ENCODE peak calls at places on chromosomes 13 and 19, in six cellular contexts. J is heart left ventricle; P is T-helper 17 cell; Y is psoas muscle; F is endodermal cell; R is CD8-positive, alpha-beta T cell. O is an unnamed sample.

GRCh38 chr13:21436582-21436981 is 22.5 kb downstream of the ZDHHC20 start:
- DNase-seq in P (no peak), R (no peak), Y (no peak), J (no peak), F (no peak), O (no peak)

GRCh38 chr13:73450583-73450982 is 391.8 kb downstream of the KLF5 start:
- DNase-seq in J (no peak), Y (no peak), R (no peak), F (no peak), P (no peak), O (no peak)

GRCh38 chr19:57850553-57851017 is 926 bp downstream of the ZNF587 start:
- DNase-seq in Y (no peak), R (peak; percentile 12), F (peak; percentile 72), J (no peak), P (no peak), O (peak; percentile 82)

GRCh38 chr13:111027481-111028439 is 87.3 kb upstream of the ARHGEF7 start:
- DNase-seq in R (no peak), P (no peak), F (no peak), Y (no peak), J (no peak), O (no peak)

GRCh38 chr19:33724021-33724722 is 72.5 kb upstream of the KCTD15 start:
- DNase-seq in P (no peak), Y (no peak), J (no peak), R (no peak), F (no peak), O (no peak)

GRCh38 chr19:3523361-3524074 is 15.5 kb upstream of the TEKTIP1 start:
- DNase-seq in F (no peak), R (no peak), Y (no peak), J (no peak), P (no peak), O (no peak)

GRCh38 chr19:15010497-15011255 is 31.0 kb upstream of the SLC1A6 start:
- DNase-seq in J (no peak), F (peak; percentile 83), P (no peak), R (no peak), Y (no peak), O (no peak)

GRCh38 chr19:51131780-51132680 is 7.3 kb downstream of the SIGLEC9 start:
- DNase-seq in J (peak; percentile 73), Y (no peak), R (peak; percentile 49), P (no peak), F (no peak), O (peak; percentile 56)

GRCh38 chr19:38528931-38529330 is 88.8 kb downstream of the MAP4K1 start:
- DNase-seq in J (no peak), F (no peak), P (no peak), R (no peak), Y (no peak), O (no peak)

GRCh38 chr19:32928806-32929205 is 43.0 kb downstream of the CEP89 start:
- DNase-seq in F (no peak), J (no peak), P (no peak), R (no peak), Y (no peak), O (no peak)

GRCh38 chr13:37657134-37657533 is 58.6 kb upstream of the POSTN start:
- DNase-seq in J (no peak), F (no peak), P (no peak), Y (no peak), R (no peak), O (no peak)

GRCh38 chr13:98092888-98093287 is 50.0 kb upstream of the FARP1 start:
- DNase-seq in F (no peak), J (no peak), R (no peak), Y (no peak), P (no peak), O (no peak)

GRCh38 chr13:49869514-49869913 is 66.6 kb downstream of the SPRYD7 start:
- DNase-seq in P (no peak), Y (no peak), J (no peak), R (no peak), F (peak; percentile 83), O (no peak)

GRCh38 chr13:62357887-62358645 is 942.4 kb upstream of the PCDH20 start:
- DNase-seq in J (no peak), P (no peak), R (no peak), Y (no peak), F (peak; percentile 88), O (no peak)

GRCh38 chr13:70623260-70623659 is 515.0 kb upstream of the KLHL1 start:
- DNase-seq in J (no peak), F (no peak), P (no peak), R (no peak), Y (no peak), O (no peak)

GRCh38 chr19:21109116-21109515 is 27.1 kb downstream of the ZNF714 start:
- DNase-seq in P (no peak), J (no peak), Y (no peak), F (no peak), R (no peak), O (no peak)

GRCh38 chr13:46354143-46355087 is 32.6 kb downstream of the RUBCNL start:
- DNase-seq in R (no peak), J (no peak), P (no peak), Y (no peak), F (no peak), O (no peak)

GRCh38 chr13:23458972-23459371 is 25.5 kb upstream of the SACS start:
- DNase-seq in R (no peak), P (no peak), F (no peak), J (no peak), Y (no peak), O (no peak)

GRCh38 chr13:79989251-79989661 is 351.7 kb downstream of the SPRY2 start:
- DNase-seq in J (no peak), R (no peak), P (no peak), F (no peak), Y (no peak), O (peak; percentile 20)

GRCh38 chr19:4474504-4475136 is 2.5 kb downstream of the HDGFL2 start:
- DNase-seq in R (no peak), J (no peak), Y (no peak), P (no peak), F (peak; percentile 94), O (no peak)

GRCh38 chr19:14419038-14419813 is at the start of gene DDX39A:
- DNase-seq in J (peak; percentile 99), Y (peak; percentile 98), P (peak; percentile 89), F (peak; percentile 99), R (peak; percentile 97), O (peak; percentile 98)

GRCh38 chr19:33055718-33056117 is 9.0 kb downstream of the RHPN2 start:
- DNase-seq in P (no peak), F (peak; percentile 47), Y (no peak), R (no peak), J (no peak), O (peak; percentile 29)

GRCh38 chr13:55815458-55816033 is 1325.2 kb upstream of the PRR20A start:
- DNase-seq in P (no peak), Y (no peak), J (no peak), R (no peak), F (no peak), O (no peak)

GRCh38 chr13:80454245-80454644 is 113.3 kb upstream of the SPRY2 start:
- DNase-seq in F (no peak), J (no peak), P (no peak), R (no peak), Y (no peak), O (no peak)

GRCh38 chr19:38173324-38174041 is 50.5 kb downstream of the DPF1 start:
- DNase-seq in J (peak; percentile 94), Y (peak; percentile 90), F (no peak), P (no peak), R (no peak), O (no peak)

GRCh38 chr19:5967994-5968430 is 9.9 kb downstream of the RANBP3 start:
- DNase-seq in P (peak; percentile 54), Y (peak; percentile 46), J (no peak), R (peak; percentile 68), F (peak; percentile 87), O (no peak)

GRCh38 chr13:28566891-28567290 is 72.0 kb upstream of the FLT1 start:
- DNase-seq in F (no peak), P (no peak), Y (no peak), R (no peak), J (no peak), O (no peak)

GRCh38 chr13:58921129-58921528 is 1242.6 kb downstream of the DIAPH3 start:
- DNase-seq in J (no peak), F (no peak), R (no peak), Y (no peak), P (no peak), O (no peak)

GRCh38 chr13:113750554-113751399 is 8.2 kb upstream of the TMEM255B start:
- DNase-seq in J (no peak), F (no peak), R (no peak), P (no peak), Y (no peak), O (peak; percentile 13)

GRCh38 chr19:52273301-52273700 is 3.9 kb downstream of the ZNF766 start:
- DNase-seq in Y (no peak), J (no peak), F (no peak), P (no peak), R (no peak), O (no peak)
- H3K9me3 ChIP-seq in Y (no peaks in the 10 kb centered on the region), J (no peaks in the 10 kb centered on the region), F (peaks cover 25% of the 10 kb centered on the region), P (peaks cover 3% of the 10 kb centered on the region), R (peaks cover 7% of the 10 kb centered on the region), O (peaks cover 31% of the 10 kb centered on the region)

DNA sequence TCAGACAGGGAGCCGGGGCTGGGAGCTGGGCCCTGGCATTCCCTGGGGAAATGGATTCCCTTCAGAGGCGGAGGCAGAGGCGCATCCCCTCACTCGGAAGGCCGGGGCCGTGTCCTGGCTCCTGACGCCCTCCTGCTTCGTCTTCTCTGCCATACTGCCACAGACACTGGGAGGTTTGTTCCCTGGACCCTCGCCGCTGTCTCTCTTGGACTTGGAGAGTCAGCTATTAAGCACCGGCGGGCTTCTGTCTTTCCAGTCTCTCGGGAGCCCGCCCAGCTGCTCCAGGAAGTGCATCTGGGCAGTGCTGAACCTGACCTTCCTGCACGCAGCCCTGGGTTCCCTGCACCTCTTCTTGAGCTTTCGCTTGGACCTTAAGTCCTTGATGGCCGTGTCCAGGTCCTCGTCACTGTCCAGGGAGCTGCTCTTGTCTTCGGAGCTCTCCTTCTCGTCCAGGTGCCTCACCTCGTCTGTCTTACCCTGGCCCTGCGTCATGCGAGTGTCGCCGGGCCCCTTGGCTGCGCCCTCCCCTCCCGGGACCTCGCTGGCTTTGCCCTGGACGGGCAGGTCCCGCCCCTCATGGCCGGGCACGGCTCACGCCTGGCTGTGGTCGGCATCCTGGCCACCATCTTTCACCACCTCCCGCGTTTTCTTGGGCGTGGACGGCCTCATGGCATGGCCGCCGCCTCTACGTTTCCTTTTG is 14.6 kb downstream of the RB1 start:
- DNase-seq in R (no peak), P (no peak), F (no peak), J (peak; percentile 52), Y (no peak), O (peak; percentile 24)
- H3K9me3 ChIP-seq in R (no peaks in the 10 kb centered on the region), P (no peaks in the 10 kb centered on the region), F (peaks cover 8% of the 10 kb centered on the region), J (peaks cover 33% of the 10 kb centered on the region), Y (peaks cover 21% of the 10 kb centered on the region), O (no peaks in the 10 kb centered on the region)

DNA sequence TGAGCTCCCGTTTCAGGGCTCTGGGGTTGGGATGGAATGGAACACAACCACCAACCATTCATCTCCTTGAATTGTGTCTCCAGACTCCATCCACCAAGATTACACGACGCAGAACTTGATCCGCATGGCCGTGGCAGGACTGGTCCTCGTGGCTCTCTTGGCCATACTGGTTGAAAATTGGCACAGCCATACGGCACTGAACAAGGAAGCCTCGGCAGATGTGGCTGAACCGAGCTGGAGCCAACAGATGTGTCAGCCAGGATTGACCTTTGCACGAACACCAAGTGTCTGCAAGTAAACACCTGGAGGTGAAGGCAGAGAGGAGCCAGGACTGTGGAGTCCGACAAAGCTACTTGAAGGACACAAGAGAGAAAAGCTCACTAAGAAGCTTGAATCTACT is 15.5 kb downstream of the FCAR start:
- DNase-seq in R (no peak), P (no peak), Y (no peak), J (no peak), F (no peak), O (no peak)
- H3K9me3 ChIP-seq in R (no peaks in the 10 kb centered on the region), P (no peaks in the 10 kb centered on the region), Y (no peaks in the 10 kb centered on the region), J (no peaks in the 10 kb centered on the region), F (no peaks in the 10 kb centered on the region), O (no peaks in the 10 kb centered on the region)

GRCh38 chr19:23520441-23520840 is 125.2 kb upstream of the ZNF91 start:
- DNase-seq in J (no peak), Y (no peak), R (no peak), P (no peak), F (no peak), O (no peak)
- H3K9me3 ChIP-seq in J (no peaks in the 10 kb centered on the region), Y (no peaks in the 10 kb centered on the region), R (no peaks in the 10 kb centered on the region), P (no peaks in the 10 kb centered on the region), F (peaks cover 74% of the 10 kb centered on the region), O (peaks cover 2% of the 10 kb centered on the region)

O was measured in mucosa of descending colon.